ENCODE peak calls at places on chromosomes 16 and 17, in seven cellular contexts. One of them, this sample, is unnamed.

GRCh38 chr17:48052956-48053757 is 5.0 kb downstream of the NFE2L1 start:
- DNase-seq in lower lobe of right lung: peak; percentile 59
- DNase-seq in lung: no peak
- DNase-seq in transverse colon: peak; percentile 57
- DNase-seq in CD4-positive, alpha-beta T cell: no peak
- DNase-seq in breast epithelium: no peak
- DNase-seq in PC-9: no peak
- DNase-seq in this sample: no peak

GRCh38 chr16:13178318-13178717 is 276.9 kb downstream of the SHISA9 start:
- DNase-seq in lower lobe of right lung: no peak
- DNase-seq in lung: no peak
- DNase-seq in transverse colon: no peak
- DNase-seq in CD4-positive, alpha-beta T cell: no peak
- DNase-seq in breast epithelium: no peak
- DNase-seq in PC-9: no peak
- DNase-seq in this sample: no peak

GRCh38 chr16:87487361-87487924 is 5.4 kb downstream of the ZCCHC14 start:
- DNase-seq in lower lobe of right lung: peak; percentile 77
- DNase-seq in lung: peak; percentile 57
- DNase-seq in transverse colon: peak; percentile 85
- DNase-seq in CD4-positive, alpha-beta T cell: no peak
- DNase-seq in breast epithelium: no peak
- DNase-seq in PC-9: peak; percentile 8
- DNase-seq in this sample: peak; percentile 73

GRCh38 chr16:4612474-4612931 is 2.2 kb downstream of the UBALD1 start:
- DNase-seq in lower lobe of right lung: no peak
- DNase-seq in lung: no peak
- DNase-seq in transverse colon: no peak
- DNase-seq in CD4-positive, alpha-beta T cell: no peak
- DNase-seq in breast epithelium: no peak
- DNase-seq in PC-9: no peak
- DNase-seq in this sample: no peak

GRCh38 chr17:823501-823902 is 41.3 kb downstream of the MRM3 start:
- DNase-seq in lower lobe of right lung: no peak
- DNase-seq in lung: no peak
- DNase-seq in transverse colon: no peak
- DNase-seq in CD4-positive, alpha-beta T cell: no peak
- DNase-seq in breast epithelium: no peak
- DNase-seq in PC-9: no peak
- DNase-seq in this sample: no peak

GRCh38 chr17:37234106-37234505 is 141.7 kb upstream of the C17orf78 start:
- DNase-seq in lower lobe of right lung: no peak
- DNase-seq in lung: no peak
- DNase-seq in transverse colon: no peak
- DNase-seq in CD4-positive, alpha-beta T cell: no peak
- DNase-seq in breast epithelium: no peak
- DNase-seq in PC-9: no peak
- DNase-seq in this sample: no peak

GRCh38 chr17:68512967-68513474 is 791 bp downstream of the PRKAR1A start:
- DNase-seq in lower lobe of right lung: no peak
- DNase-seq in lung: no peak
- DNase-seq in transverse colon: peak; percentile 24
- DNase-seq in CD4-positive, alpha-beta T cell: no peak
- DNase-seq in breast epithelium: no peak
- DNase-seq in PC-9: no peak
- DNase-seq in this sample: no peak

GRCh38 chr17:27630607-27631408 is at the start of gene LGALS9:
- DNase-seq in lower lobe of right lung: no peak
- DNase-seq in lung: peak; percentile 41
- DNase-seq in transverse colon: peak; percentile 83
- DNase-seq in CD4-positive, alpha-beta T cell: peak; percentile 12
- DNase-seq in breast epithelium: no peak
- DNase-seq in PC-9: peak; percentile 62
- DNase-seq in this sample: peak; percentile 55

GRCh38 chr16:70250748-70251650 is 741 bp downstream of the EXOSC6 start:
- DNase-seq in lower lobe of right lung: peak; percentile 62
- DNase-seq in lung: no peak
- DNase-seq in transverse colon: peak; percentile 51
- DNase-seq in CD4-positive, alpha-beta T cell: no peak
- DNase-seq in breast epithelium: no peak
- DNase-seq in PC-9: peak; percentile 53
- DNase-seq in this sample: no peak

GRCh38 chr16:84999857-85000480 is 11.4 kb downstream of the ZDHHC7 start:
- DNase-seq in lower lobe of right lung: peak; percentile 30
- DNase-seq in lung: no peak
- DNase-seq in transverse colon: no peak
- DNase-seq in CD4-positive, alpha-beta T cell: no peak
- DNase-seq in breast epithelium: no peak
- DNase-seq in PC-9: no peak
- DNase-seq in this sample: no peak

GRCh38 chr16:11163761-11164261 is 92.2 kb downstream of the SOCS1 start:
- DNase-seq in lower lobe of right lung: no peak
- DNase-seq in lung: no peak
- DNase-seq in transverse colon: no peak
- DNase-seq in CD4-positive, alpha-beta T cell: no peak
- DNase-seq in breast epithelium: no peak
- DNase-seq in PC-9: no peak
- DNase-seq in this sample: no peak

GRCh38 chr16:55760665-55761035 is 72.2 kb downstream of the CES1 start:
- DNase-seq in lower lobe of right lung: peak; percentile 70
- DNase-seq in lung: peak; percentile 50
- DNase-seq in transverse colon: no peak
- DNase-seq in CD4-positive, alpha-beta T cell: no peak
- DNase-seq in breast epithelium: no peak
- DNase-seq in PC-9: no peak
- DNase-seq in this sample: no peak

GRCh38 chr16:56792960-56793359 is 63.0 kb downstream of the NUP93 start:
- DNase-seq in lower lobe of right lung: no peak
- DNase-seq in lung: no peak
- DNase-seq in transverse colon: no peak
- DNase-seq in CD4-positive, alpha-beta T cell: no peak
- DNase-seq in breast epithelium: no peak
- DNase-seq in PC-9: no peak
- DNase-seq in this sample: no peak

GRCh38 chr16:56787185-56787584 is 57.3 kb downstream of the NUP93 start:
- DNase-seq in lower lobe of right lung: no peak
- DNase-seq in lung: no peak
- DNase-seq in transverse colon: no peak
- DNase-seq in CD4-positive, alpha-beta T cell: no peak
- DNase-seq in breast epithelium: no peak
- DNase-seq in PC-9: no peak
- DNase-seq in this sample: no peak

GRCh38 chr16:56793504-56793903 is 63.6 kb downstream of the NUP93 start:
- DNase-seq in lower lobe of right lung: no peak
- DNase-seq in lung: no peak
- DNase-seq in transverse colon: no peak
- DNase-seq in CD4-positive, alpha-beta T cell: no peak
- DNase-seq in breast epithelium: no peak
- DNase-seq in PC-9: no peak
- DNase-seq in this sample: no peak

GRCh38 chr16:56788435-56788834 is 58.5 kb downstream of the NUP93 start:
- DNase-seq in lower lobe of right lung: no peak
- DNase-seq in lung: no peak
- DNase-seq in transverse colon: no peak
- DNase-seq in CD4-positive, alpha-beta T cell: no peak
- DNase-seq in breast epithelium: no peak
- DNase-seq in PC-9: no peak
- DNase-seq in this sample: no peak

DNA sequence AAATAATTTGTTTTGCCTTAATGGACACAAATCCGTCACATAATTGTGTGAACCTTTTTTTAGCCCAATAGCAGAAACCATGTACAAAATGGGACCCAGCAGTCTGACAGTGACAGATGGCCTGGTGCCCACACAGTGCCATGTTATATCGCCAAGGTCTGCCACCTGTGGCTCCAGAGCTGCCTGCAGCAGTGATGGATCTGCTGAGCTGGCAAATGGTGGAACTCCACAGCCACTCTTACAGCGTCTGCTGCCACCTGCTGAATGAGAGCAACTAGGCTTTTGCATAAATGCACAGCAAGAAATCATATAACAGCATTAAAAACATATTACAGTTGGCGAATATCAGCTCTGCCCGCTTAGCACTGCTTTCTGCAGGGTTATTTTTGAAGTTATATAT is 59.4 kb downstream of the NUP93 start:
- DNase-seq in lower lobe of right lung: peak; percentile 52
- DNase-seq in lung: peak; percentile 38
- DNase-seq in transverse colon: peak; percentile 31
- DNase-seq in CD4-positive, alpha-beta T cell: peak; percentile 14
- DNase-seq in breast epithelium: no peak
- DNase-seq in PC-9: peak; percentile 55
- DNase-seq in this sample: no peak
- TF ChIP-seq CTCF in lower lobe of right lung: peak; percentile 39
- TF ChIP-seq CTCF in lung: peak; percentile 17
- TF ChIP-seq CTCF in transverse colon: peak; percentile 28
- TF ChIP-seq CTCF in CD4-positive, alpha-beta T cell: no peak
- TF ChIP-seq CTCF in breast epithelium: peak; percentile 19
- TF ChIP-seq CTCF in PC-9: peak; percentile 59
- TF ChIP-seq CTCF in this sample: no peak

GRCh38 chr16:21614896-21615295 is 15.5 kb downstream of the METTL9 start:
- DNase-seq in lower lobe of right lung: no peak
- DNase-seq in lung: no peak
- DNase-seq in transverse colon: no peak
- DNase-seq in CD4-positive, alpha-beta T cell: no peak
- DNase-seq in breast epithelium: no peak
- DNase-seq in PC-9: no peak
- DNase-seq in this sample: no peak
- TF ChIP-seq CTCF in lower lobe of right lung: peak; percentile 6
- TF ChIP-seq CTCF in lung: no peak
- TF ChIP-seq CTCF in transverse colon: no peak
- TF ChIP-seq CTCF in CD4-positive, alpha-beta T cell: no peak
- TF ChIP-seq CTCF in breast epithelium: no peak
- TF ChIP-seq CTCF in PC-9: no peak
- TF ChIP-seq CTCF in this sample: peak; percentile 23

GRCh38 chr16:89691986-89692569 is 5.6 kb downstream of the CDK10 start:
- DNase-seq in lower lobe of right lung: no peak
- DNase-seq in lung: no peak
- DNase-seq in transverse colon: no peak
- DNase-seq in CD4-positive, alpha-beta T cell: no peak
- DNase-seq in breast epithelium: no peak
- DNase-seq in PC-9: no peak
- DNase-seq in this sample: no peak
- TF ChIP-seq CTCF in lower lobe of right lung: no peak
- TF ChIP-seq CTCF in lung: no peak
- TF ChIP-seq CTCF in transverse colon: no peak
- TF ChIP-seq CTCF in CD4-positive, alpha-beta T cell: no peak
- TF ChIP-seq CTCF in breast epithelium: no peak
- TF ChIP-seq CTCF in PC-9: no peak
- TF ChIP-seq CTCF in this sample: no peak

GRCh38 chr17:44604149-44605115 is 47.1 kb downstream of the FZD2 start:
- DNase-seq in lower lobe of right lung: no peak
- DNase-seq in lung: no peak
- DNase-seq in transverse colon: no peak
- DNase-seq in CD4-positive, alpha-beta T cell: no peak
- DNase-seq in breast epithelium: no peak
- DNase-seq in PC-9: no peak
- DNase-seq in this sample: no peak
- TF ChIP-seq CTCF in lower lobe of right lung: no peak
- TF ChIP-seq CTCF in lung: no peak
- TF ChIP-seq CTCF in transverse colon: no peak
- TF ChIP-seq CTCF in CD4-positive, alpha-beta T cell: no peak
- TF ChIP-seq CTCF in breast epithelium: no peak
- TF ChIP-seq CTCF in PC-9: no peak
- TF ChIP-seq CTCF in this sample: no peak

GRCh38 chr17:41419712-41420111 is 4.7 kb downstream of the KRT37 start:
- DNase-seq in lower lobe of right lung: no peak
- DNase-seq in lung: no peak
- DNase-seq in transverse colon: no peak
- DNase-seq in CD4-positive, alpha-beta T cell: no peak
- DNase-seq in breast epithelium: no peak
- DNase-seq in PC-9: no peak
- DNase-seq in this sample: no peak

GRCh38 chr17:41418116-41418860 is 6.1 kb downstream of the KRT37 start:
- DNase-seq in lower lobe of right lung: no peak
- DNase-seq in lung: no peak
- DNase-seq in transverse colon: no peak
- DNase-seq in CD4-positive, alpha-beta T cell: no peak
- DNase-seq in breast epithelium: no peak
- DNase-seq in PC-9: no peak
- DNase-seq in this sample: no peak

GRCh38 chr17:41416478-41416877 is 7.9 kb downstream of the KRT37 start:
- DNase-seq in lower lobe of right lung: no peak
- DNase-seq in lung: no peak
- DNase-seq in transverse colon: no peak
- DNase-seq in CD4-positive, alpha-beta T cell: no peak
- DNase-seq in breast epithelium: no peak
- DNase-seq in PC-9: no peak
- DNase-seq in this sample: no peak

GRCh38 chr17:41415833-41416335 is 8.5 kb downstream of the KRT37 start:
- DNase-seq in lower lobe of right lung: no peak
- DNase-seq in lung: no peak
- DNase-seq in transverse colon: no peak
- DNase-seq in CD4-positive, alpha-beta T cell: no peak
- DNase-seq in breast epithelium: no peak
- DNase-seq in PC-9: peak; percentile 55
- DNase-seq in this sample: no peak

DNA sequence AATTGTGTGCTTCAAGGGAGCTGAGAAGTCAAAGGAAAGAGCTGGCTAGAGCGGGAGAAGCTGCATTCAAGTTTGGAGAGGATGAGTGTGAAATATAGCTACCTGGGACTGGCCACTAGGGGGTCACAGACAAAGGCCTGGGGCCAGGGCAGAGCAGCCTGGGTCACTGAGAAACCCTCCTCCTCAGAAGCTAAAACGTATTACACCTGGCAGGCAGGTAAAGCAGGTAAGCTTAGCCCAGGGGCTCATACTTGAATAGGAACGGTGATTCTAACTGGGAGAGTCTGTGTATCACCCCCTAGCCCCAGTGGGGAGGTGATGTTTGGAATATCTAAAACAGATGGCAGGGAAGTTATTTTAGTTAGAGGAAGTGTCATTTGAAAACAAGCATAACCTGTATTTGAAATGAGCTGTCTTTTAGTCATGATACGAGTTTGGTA is 6.8 kb downstream of the KRT37 start:
- DNase-seq in lower lobe of right lung: no peak
- DNase-seq in lung: no peak
- DNase-seq in transverse colon: no peak
- DNase-seq in CD4-positive, alpha-beta T cell: no peak
- DNase-seq in breast epithelium: no peak
- DNase-seq in PC-9: peak; percentile 69
- DNase-seq in this sample: no peak
- TF ChIP-seq CTCF in lower lobe of right lung: peak; percentile 24
- TF ChIP-seq CTCF in lung: no peak
- TF ChIP-seq CTCF in transverse colon: no peak
- TF ChIP-seq CTCF in CD4-positive, alpha-beta T cell: peak; percentile 16
- TF ChIP-seq CTCF in breast epithelium: no peak
- TF ChIP-seq CTCF in PC-9: peak; percentile 82
- TF ChIP-seq CTCF in this sample: peak; percentile 63